ENCODE peak calls at places on chromosomes 13 and 19, in seven cellular contexts. Q is cardiac fibroblast, J is endothelial cell of umbilical vein, P is B cell, A is ovary, B is DND-41, T is esophagus squamous epithelium. E is an unnamed sample.

GRCh38 chr13:28560612-28561011 is 65.7 kb upstream of the FLT1 start:
- DNase-seq in Q (no peak), J (no peak), P (no peak), A (no peak), B (no peak), T (no peak), E (no peak)

GRCh38 chr13:26973946-26974345 is 197.7 kb downstream of the USP12 start:
- DNase-seq in Q (no peak), J (no peak), P (no peak), A (no peak), B (no peak), T (no peak), E (no peak)

GRCh38 chr13:98957731-98958442 is 20.0 kb downstream of the DOCK9 start:
- DNase-seq in Q (no peak), J (no peak), P (no peak), A (no peak), B (peak; percentile 41), T (no peak), E (no peak)

GRCh38 chr13:28566283-28566682 is 71.4 kb upstream of the FLT1 start:
- DNase-seq in Q (no peak), J (no peak), P (no peak), A (no peak), B (no peak), T (no peak), E (no peak)

GRCh38 chr19:17037966-17038500 is 11.4 kb upstream of the CPAMD8 start:
- DNase-seq in Q (no peak), J (no peak), P (no peak), A (no peak), B (no peak), T (no peak), E (no peak)

GRCh38 chr13:32790731-32791130 is 204.5 kb downstream of the PDS5B start:
- DNase-seq in Q (no peak), J (no peak), P (no peak), A (no peak), B (no peak), T (no peak), E (no peak)

GRCh38 chr13:113561417-113562084 is 23.0 kb upstream of the TFDP1 start:
- DNase-seq in Q (no peak), J (no peak), P (no peak), A (no peak), B (no peak), T (no peak), E (no peak)

GRCh38 chr19:17524651-17525050 is 13.2 kb downstream of the PGLS start:
- DNase-seq in Q (no peak), J (no peak), P (no peak), A (no peak), B (no peak), T (no peak), E (no peak)

GRCh38 chr19:34649886-34650543 is 26.9 kb downstream of the SCGB2B2 start:
- DNase-seq in Q (no peak), J (no peak), P (no peak), A (no peak), B (no peak), T (no peak), E (no peak)

GRCh38 chr19:18731562-18732008 is 48.1 kb downstream of the CRTC1 start:
- DNase-seq in Q (no peak), J (no peak), P (no peak), A (no peak), B (no peak), T (no peak), E (peak; percentile 23)

GRCh38 chr13:99154064-99154463 is 46.6 kb upstream of the UBAC2 start:
- DNase-seq in Q (no peak), J (no peak), P (no peak), A (no peak), B (no peak), T (no peak), E (no peak)

GRCh38 chr19:18300930-18301717 is 19.7 kb upstream of the JUND start:
- DNase-seq in Q (peak; percentile 80), J (no peak), P (no peak), A (peak; percentile 78), B (no peak), T (no peak), E (peak; percentile 68)

GRCh38 chr13:48235100-48235813 is 2.3 kb downstream of the ITM2B start:
- DNase-seq in Q (peak; percentile 63), J (peak; percentile 61), P (peak; percentile 23), A (no peak), B (peak; percentile 28), T (no peak), E (peak; percentile 64)

GRCh38 chr13:98033277-98034247 is 80.1 kb downstream of the IPO5 start:
- DNase-seq in Q (peak; percentile 79), J (peak; percentile 45), P (no peak), A (peak; percentile 37), B (peak; percentile 16), T (no peak), E (peak; percentile 53)

GRCh38 chr13:43389573-43389972 is 366.2 kb downstream of the DNAJC15 start:
- DNase-seq in Q (peak; percentile 46), J (no peak), P (no peak), A (no peak), B (no peak), T (no peak), E (peak; percentile 2)

GRCh38 chr13:111286162-111286561 is 34.3 kb upstream of the TEX29 start:
- DNase-seq in Q (no peak), J (no peak), P (no peak), A (no peak), B (no peak), T (no peak), E (no peak)

GRCh38 chr19:1354496-1355257 is 29.0 kb upstream of the NDUFS7 start:
- DNase-seq in Q (peak; percentile 83), J (peak; percentile 88), P (peak; percentile 92), A (peak; percentile 91), B (peak; percentile 89), T (no peak), E (peak; percentile 89)
- TF ChIP-seq CTCF in Q (no peak), J (no peak), P (no peak), A (no peak), B (no peak), T (no peak), E (no peak)

GRCh38 chr19:1105217-1105872 is 1.6 kb downstream of the GPX4 start:
- DNase-seq in Q (no peak), J (no peak), P (no peak), A (peak; percentile 54), B (no peak), T (no peak), E (no peak)

GRCh38 chr19:1104452-1105216 is 840 bp downstream of the GPX4 start:
- DNase-seq in Q (peak; percentile 60), J (peak; percentile 60), P (peak; percentile 95), A (peak; percentile 78), B (peak; percentile 69), T (no peak), E (peak; percentile 73)

GRCh38 chr19:1107655-1108261 is 4.0 kb downstream of the GPX4 start:
- DNase-seq in Q (no peak), J (no peak), P (no peak), A (no peak), B (no peak), T (no peak), E (no peak)

GRCh38 chr19:1106841-1107654 is 3.3 kb downstream of the GPX4 start:
- DNase-seq in Q (peak; percentile 61), J (no peak), P (no peak), A (peak; percentile 38), B (no peak), T (no peak), E (peak; percentile 82)

GRCh38 chr19:1105873-1106840 is 2.4 kb downstream of the GPX4 start:
- DNase-seq in Q (no peak), J (no peak), P (no peak), A (peak; percentile 47), B (no peak), T (no peak), E (no peak)
- TF ChIP-seq CTCF in Q (no peak), J (no peak), P (no peak), A (no peak), B (no peak), T (no peak), E (no peak)

GRCh38 chr13:51921790-51922740 is 60.3 kb downstream of the CCDC70 start:
- DNase-seq in Q (no peak), J (no peak), P (no peak), A (no peak), B (no peak), T (no peak), E (no peak)

GRCh38 chr13:51925865-51926527 is 64.2 kb downstream of the CCDC70 start:
- DNase-seq in Q (no peak), J (no peak), P (no peak), A (no peak), B (no peak), T (no peak), E (no peak)

GRCh38 chr13:51924756-51925544 is 63.2 kb downstream of the CCDC70 start:
- DNase-seq in Q (no peak), J (no peak), P (no peak), A (no peak), B (no peak), T (no peak), E (no peak)

GRCh38 chr13:51922771-51923480 is 61.2 kb downstream of the CCDC70 start:
- DNase-seq in Q (no peak), J (no peak), P (no peak), A (no peak), B (no peak), T (no peak), E (no peak)

DNA sequence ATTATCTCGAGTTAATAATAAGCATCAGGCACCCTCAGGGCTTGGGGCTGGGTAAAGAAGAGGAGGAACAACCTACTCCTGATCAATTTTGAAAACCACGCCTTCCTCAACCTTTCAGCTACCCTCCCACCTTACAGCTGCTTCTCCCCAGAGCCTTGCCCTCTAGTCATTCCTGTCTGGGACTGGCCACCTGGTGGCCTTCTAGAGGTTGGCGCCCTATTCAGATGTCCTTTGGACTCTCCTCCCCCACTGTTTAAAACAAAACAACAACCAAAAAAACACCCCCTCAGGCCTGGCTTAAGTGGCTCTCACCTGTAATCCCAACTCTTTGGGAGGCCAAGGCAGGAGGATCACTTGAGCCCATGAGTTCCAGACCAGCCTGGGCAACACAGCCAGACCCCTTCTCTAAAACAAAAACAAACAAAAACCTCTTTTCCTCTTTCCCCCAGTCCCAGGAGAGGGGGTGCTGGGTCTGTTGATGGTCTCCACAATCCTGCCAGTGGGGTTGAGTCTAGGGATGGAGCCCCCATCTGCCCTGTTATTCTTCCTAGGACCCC is 62.3 kb downstream of the CCDC70 start:
- DNase-seq in Q (no peak), J (no peak), P (no peak), A (no peak), B (no peak), T (no peak), E (peak; percentile 31)
- TF ChIP-seq CTCF in Q (peak; percentile 32), J (peak; percentile 22), P (no peak), A (no peak), B (peak; percentile 39), T (peak; percentile 7), E (peak; percentile 15)

GRCh38 chr13:52617070-52618060 is 24.9 kb upstream of the HNRNPA1L2 start:
- DNase-seq in Q (peak; percentile 89), J (peak; percentile 62), P (peak; percentile 86), A (peak; percentile 80), B (peak; percentile 93), T (peak; percentile 19), E (peak; percentile 85)
- TF ChIP-seq CTCF in Q (no peak), J (no peak), P (no peak), A (no peak), B (no peak), T (no peak), E (no peak)

E was measured in MCF 10A.